ENCODE peak calls at places on chromosome 7, in four cellular contexts. X is adrenal gland, F is iPS DF 6.9, Z is transverse colon. L is an unnamed sample. For H3K9me3, the result is how much of the 10 kb centered on the place peaks cover.

GRCh38 chr7:69630292-69630691 is 32.0 kb downstream of the AUTS2 start:
- DNase-seq in X (peak), F (no peak), Z (no peak), L (no peak)

GRCh38 chr7:123645516-123645915 is 10.2 kb upstream of the LMOD2 start:
- DNase-seq in X (peak), F (no peak), Z (no peak), L (peak)

GRCh38 chr7:30795161-30795943 is 24.1 kb downstream of the MINDY4 start:
- DNase-seq in X (no peak), F (no peak), Z (no peak), L (no peak)

GRCh38 chr7:5532520-5533335 is 109.1 kb upstream of the TNRC18 start:
- DNase-seq in X (no peak), F (no peak), Z (peak), L (peak)

GRCh38 chr7:117458977-117459583 is 20.7 kb upstream of the CFTR start:
- DNase-seq in X (no peak), F (no peak), Z (no peak), L (no peak)

GRCh38 chr7:144738708-144739314 is 97.0 kb downstream of the TPK1 start:
- DNase-seq in X (peak), F (no peak), Z (no peak), L (no peak)

GRCh38 chr7:119826547-119826946 is 446.4 kb upstream of the KCND2 start:
- DNase-seq in X (no peak), F (no peak), Z (no peak), L (no peak)

GRCh38 chr7:149285581-149285975 is 23.6 kb downstream of the ZNF783 start:
- DNase-seq in X (peak), F (no peak), Z (peak), L (peak)

GRCh38 chr7:1749864-1750466 is 79.9 kb downstream of the ELFN1 start:
- DNase-seq in X (no peak), F (no peak), Z (no peak), L (peak)

GRCh38 chr7:3272691-3273141 is 28.3 kb upstream of the SDK1 start:
- DNase-seq in X (peak), F (no peak), Z (no peak), L (no peak)

GRCh38 chr7:135774284-135774683 is 25.7 kb upstream of the FAM180A start:
- DNase-seq in X (no peak), F (no peak), Z (peak), L (no peak)

GRCh38 chr7:151756076-151756731 is 120.7 kb downstream of the PRKAG2 start:
- DNase-seq in X (peak), F (no peak), Z (peak), L (no peak)

GRCh38 chr7:69276011-69276729 is 322.1 kb upstream of the AUTS2 start:
- DNase-seq in X (no peak), F (no peak), Z (no peak), L (no peak)

GRCh38 chr7:52719677-52720076 is 315.8 kb upstream of the POM121L12 start:
- DNase-seq in X (no peak), F (no peak), Z (no peak), L (no peak)

GRCh38 chr7:35802649-35803048 is 1.8 kb downstream of the SEPTIN7 start:
- DNase-seq in X (no peak), F (no peak), Z (no peak), L (no peak)

GRCh38 chr7:114645451-114645850 is 230.8 kb downstream of the FOXP2 start:
- DNase-seq in X (no peak), F (no peak), Z (no peak), L (no peak)

GRCh38 chr7:506921-507622 is 12.6 kb downstream of the PDGFA start:
- DNase-seq in X (no peak), F (no peak), Z (peak), L (peak)

GRCh38 chr7:19749658-19750057 is 23.8 kb downstream of the TMEM196 start:
- DNase-seq in X (no peak), F (no peak), Z (no peak), L (no peak)
- H3K9me3 ChIP-seq in X (under half), F (under half), Z (under half), L (under half)

DNA sequence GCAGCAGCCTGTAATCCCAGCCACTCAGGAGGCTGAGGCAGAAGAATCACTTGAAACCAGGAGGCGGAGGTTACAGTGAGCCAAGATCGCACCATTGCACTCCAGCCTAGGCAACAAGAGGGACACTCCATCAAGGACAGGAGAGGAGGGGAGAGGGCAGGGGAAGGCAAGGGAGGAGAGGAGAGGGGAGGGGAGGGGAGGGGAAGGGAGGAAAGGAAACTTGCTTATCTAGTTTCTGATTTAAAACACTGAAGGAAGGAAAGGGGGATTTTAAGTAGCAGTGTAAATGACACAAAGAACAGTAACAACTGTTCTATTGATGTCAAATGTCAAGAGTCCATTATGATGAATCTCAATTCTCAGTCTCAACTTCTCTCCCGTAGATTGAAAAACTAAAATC is 43.7 kb downstream of the SRPK2 start:
- DNase-seq in X (no peak), F (no peak), Z (no peak), L (no peak)
- H3K4me3 ChIP-seq in X (no peak), F (no peak), Z (no peak), L (no peak)

GRCh38 chr7:116310131-116310530 is 99.8 kb downstream of the TES start:
- DNase-seq in X (no peak), F (no peak), Z (no peak), L (no peak)

GRCh38 chr7:116307253-116307652 is 96.9 kb downstream of the TES start:
- DNase-seq in X (no peak), F (no peak), Z (no peak), L (no peak)

GRCh38 chr7:116311262-116311661 is 100.9 kb downstream of the TES start:
- DNase-seq in X (no peak), F (no peak), Z (no peak), L (no peak)

GRCh38 chr7:116305485-116306408 is 95.4 kb downstream of the TES start:
- DNase-seq in X (no peak), F (no peak), Z (no peak), L (no peak)

GRCh38 chr7:116306409-116307048 is 96.2 kb downstream of the TES start:
- DNase-seq in X (no peak), F (no peak), Z (no peak), L (no peak)
- H3K27ac ChIP-seq in X (no peak), F (no peak), Z (peak), L (no peak)

GRCh38 chr7:142964502-142965246 is 2.5 kb upstream of the KEL start:
- DNase-seq in X (no peak), F (no peak), Z (no peak), L (no peak)
- H3K9me3 ChIP-seq in X (under half), F (under half), Z (under half), L (under half)

DNA sequence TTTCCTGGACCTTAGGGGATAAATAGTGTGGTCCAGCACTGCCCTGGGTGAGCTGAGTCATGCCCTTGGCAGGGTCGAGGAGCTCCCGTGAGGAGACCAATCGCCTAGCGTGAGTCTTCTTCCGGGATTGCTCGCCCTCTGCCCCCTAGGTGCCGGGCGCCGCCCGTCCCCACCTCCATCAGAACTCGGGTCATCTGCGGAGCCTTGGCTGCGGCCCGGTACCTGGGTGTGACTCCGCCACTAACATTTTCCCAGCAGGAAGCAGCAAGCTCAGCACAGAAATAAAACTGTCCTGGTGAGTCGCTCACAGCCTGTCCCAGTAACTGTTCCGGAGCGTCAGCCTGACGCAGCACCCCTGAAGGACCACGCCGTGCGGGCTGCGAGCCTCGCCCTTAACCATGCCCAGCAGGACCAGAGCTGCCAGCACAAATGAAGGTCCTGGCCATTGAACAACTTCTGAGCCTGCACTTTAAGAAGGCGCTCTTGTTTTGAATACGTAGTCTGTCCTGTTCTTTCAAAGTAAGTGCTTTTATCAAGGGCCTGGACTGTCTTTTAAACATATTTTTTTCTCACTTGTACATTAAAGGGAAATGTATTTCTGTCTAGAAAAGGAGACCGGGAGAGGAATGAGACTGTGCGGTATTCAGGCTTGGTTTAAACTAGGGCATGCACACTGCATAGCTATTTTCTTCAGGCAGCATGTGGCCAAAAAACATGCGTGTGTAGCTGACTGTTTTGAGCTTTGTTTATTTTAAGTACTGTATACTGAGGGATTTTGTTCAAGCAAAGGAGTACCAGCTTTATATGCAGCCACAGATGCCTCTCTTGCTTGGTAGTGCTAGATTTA is 136.7 kb downstream of the HECW1 start:
- DNase-seq in X (no peak), F (no peak), Z (peak), L (no peak)
- H3K4me3 ChIP-seq in X (no peak), F (no peak), Z (peak), L (no peak)

GRCh38 chr7:47428052-47428779 is 153.7 kb downstream of the TNS3 start:
- DNase-seq in X (no peak), F (no peak), Z (no peak), L (no peak)
- H3K27ac ChIP-seq in X (no peak), F (no peak), Z (no peak), L (no peak)

GRCh38 chr7:153432056-153432455 is 620.1 kb upstream of the DPP6 start:
- DNase-seq in X (no peak), F (peak), Z (no peak), L (no peak)
- H3K9me3 ChIP-seq in X (under half), F (under half), Z (under half), L (under half)

DNA sequence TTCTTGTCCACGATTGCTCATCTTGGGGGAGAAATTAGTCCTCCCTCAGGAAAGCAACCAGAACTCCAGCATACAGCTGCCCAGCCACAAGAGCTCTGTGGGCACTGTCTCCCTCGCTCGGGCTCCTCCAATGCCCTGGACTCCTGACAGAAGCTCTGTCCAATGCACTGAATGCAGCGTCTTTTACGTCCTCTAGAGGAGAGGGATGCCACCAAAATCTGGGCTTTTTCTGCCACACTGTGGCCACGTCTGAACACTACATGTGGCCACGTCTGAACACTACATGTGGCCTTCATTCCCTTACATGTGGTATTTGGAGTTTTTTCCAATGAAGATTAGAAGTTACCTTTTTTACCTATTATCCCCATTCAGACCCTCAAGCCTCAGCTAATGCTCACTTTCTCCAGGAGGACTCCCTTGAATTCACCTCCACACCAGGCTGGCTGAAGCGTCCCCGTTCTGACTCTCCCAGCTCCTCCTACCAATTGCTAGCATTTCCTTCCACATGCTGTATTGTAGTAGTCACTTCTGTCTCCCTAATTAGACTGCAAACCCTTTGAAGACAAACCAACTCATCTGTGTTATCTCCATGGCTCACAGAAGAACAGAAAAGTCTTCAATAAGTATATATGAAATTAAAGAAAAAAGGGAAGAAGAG is 134.3 kb upstream of the PDE1C start:
- DNase-seq in X (peak), F (peak), Z (peak), L (peak)
- H3K4me3 ChIP-seq in X (no peak), F (no peak), Z (peak), L (peak)

GRCh38 chr7:107951896-107952295 is 51.1 kb downstream of the LAMB1 start:
- DNase-seq in X (peak), F (no peak), Z (no peak), L (no peak)
- H3K27ac ChIP-seq in X (no peak), F (no peak), Z (peak), L (no peak)

DNA sequence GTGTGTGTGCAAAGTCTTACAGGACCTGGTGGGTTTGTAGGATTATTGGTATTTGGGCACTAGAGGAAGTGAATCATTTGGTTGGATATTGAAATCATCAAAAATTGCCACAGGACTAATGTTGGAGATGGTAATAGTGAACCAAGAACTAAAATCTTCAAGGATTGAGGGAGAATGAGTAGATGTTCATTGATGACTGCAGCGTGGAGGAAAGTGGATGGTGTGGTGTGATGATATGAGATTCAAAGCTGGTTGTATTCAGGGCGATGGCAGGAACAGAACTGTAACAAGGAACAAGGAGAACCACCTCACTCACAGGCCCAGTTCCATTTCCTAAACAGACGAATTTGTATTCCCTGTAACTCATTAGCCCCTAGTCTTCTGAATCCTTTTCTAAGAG is 90.3 kb downstream of the TRIM24 start:
- DNase-seq in X (no peak), F (no peak), Z (no peak), L (no peak)
- H3K9me3 ChIP-seq in X (under half), F (under half), Z (under half), L (under half)